ENCODE peak calls at places on chromosomes 1 and 21, in nine cellular contexts. U is DND-41, M is neural progenitor cell, V is mammary epithelial cell, T is IMR-90, C is GM23248, F is kidney, B is GM12878, E is neuronal stem cell. I is an unnamed sample.

GRCh38 chr1:66351474-66351873 is 182.5 kb upstream of the SGIP1 start:
- DNase-seq in U (no peak), M (no peak), V (no peak), T (peak; percentile 33), C (peak; percentile 73), F (no peak), B (no peak), E (no peak), I (no peak)

GRCh38 chr1:20280399-20280798 is 10.3 kb upstream of the VWA5B1 start:
- DNase-seq in U (no peak), M (no peak), V (no peak), T (no peak), C (no peak), F (no peak), B (no peak), E (no peak), I (peak; percentile 5)

GRCh38 chr21:27480841-27481261 is 514.0 kb upstream of the ADAMTS5 start:
- DNase-seq in U (peak; percentile 18), M (no peak), V (peak; percentile 93), T (peak; percentile 64), C (peak; percentile 68), F (no peak), B (no peak), E (no peak), I (no peak)

GRCh38 chr1:11524465-11525150 is 45.7 kb downstream of the DISP3 start:
- DNase-seq in U (no peak), M (no peak), V (no peak), T (no peak), C (no peak), F (no peak), B (no peak), E (no peak), I (no peak)

GRCh38 chr1:189205863-189206262 is 1271.8 kb downstream of the BRINP3 start:
- DNase-seq in U (no peak), M (no peak), V (no peak), T (peak; percentile 30), C (no peak), F (no peak), B (no peak), E (no peak), I (no peak)

GRCh38 chr1:44647896-44648295 is 26.4 kb downstream of the TMEM53 start:
- DNase-seq in U (no peak), M (no peak), V (no peak), T (no peak), C (no peak), F (no peak), B (no peak), E (no peak), I (no peak)

GRCh38 chr1:160519542-160520435 is 3.3 kb downstream of the SLAMF6 start:
- DNase-seq in U (peak; percentile 9), M (no peak), V (peak; percentile 39), T (no peak), C (no peak), F (no peak), B (peak; percentile 64), E (no peak), I (no peak)

GRCh38 chr1:34408011-34408410 is 231.3 kb downstream of the C1orf94 start:
- DNase-seq in U (no peak), M (no peak), V (no peak), T (no peak), C (peak; percentile 66), F (no peak), B (no peak), E (no peak), I (no peak)

GRCh38 chr1:69871412-69871811 is 303.7 kb downstream of the LRRC7 start:
- DNase-seq in U (no peak), M (no peak), V (no peak), T (no peak), C (no peak), F (no peak), B (no peak), E (no peak), I (no peak)

GRCh38 chr1:26357121-26357602 is 3.2 kb upstream of the CRYBG2 start:
- DNase-seq in U (no peak), M (no peak), V (peak; percentile 77), T (no peak), C (no peak), F (no peak), B (no peak), E (no peak), I (no peak)

GRCh38 chr1:7511381-7511780 is 259.7 kb upstream of the VAMP3 start:
- DNase-seq in U (no peak), M (no peak), V (no peak), T (no peak), C (no peak), F (peak; percentile 37), B (no peak), E (no peak), I (no peak)

GRCh38 chr1:209825591-209826433 is 2.0 kb upstream of the UTP25 start:
- DNase-seq in U (no peak), M (no peak), V (peak; percentile 100), T (no peak), C (no peak), F (no peak), B (no peak), E (no peak), I (no peak)

GRCh38 chr1:205922806-205923205 is 20.4 kb downstream of the SLC26A9 start:
- DNase-seq in U (no peak), M (no peak), V (no peak), T (no peak), C (no peak), F (no peak), B (no peak), E (no peak), I (no peak)

GRCh38 chr1:51990478-51990965 is at the start of gene RAB3B:
- DNase-seq in U (no peak), M (peak; percentile 93), V (peak; percentile 53), T (peak; percentile 64), C (peak; percentile 82), F (peak; percentile 83), B (no peak), E (peak; percentile 80), I (no peak)

GRCh38 chr21:34180826-34181359 is 107.5 kb downstream of the MRPS6 start:
- DNase-seq in U (no peak), M (peak; percentile 56), V (no peak), T (no peak), C (no peak), F (no peak), B (no peak), E (peak; percentile 59), I (no peak)

GRCh38 chr21:42525676-42526378 is 12.2 kb downstream of the SLC37A1 start:
- DNase-seq in U (no peak), M (no peak), V (no peak), T (no peak), C (no peak), F (no peak), B (no peak), E (no peak), I (no peak)

GRCh38 chr21:42527489-42528158 is 14.0 kb downstream of the SLC37A1 start:
- DNase-seq in U (peak; percentile 82), M (no peak), V (no peak), T (no peak), C (no peak), F (no peak), B (peak; percentile 80), E (no peak), I (no peak)

GRCh38 chr21:42525228-42525604 is 11.6 kb downstream of the SLC37A1 start:
- DNase-seq in U (no peak), M (peak; percentile 54), V (peak; percentile 43), T (peak; percentile 15), C (peak; percentile 16), F (no peak), B (no peak), E (no peak), I (no peak)

GRCh38 chr21:42527127-42527488 is 13.5 kb downstream of the SLC37A1 start:
- DNase-seq in U (no peak), M (no peak), V (no peak), T (no peak), C (no peak), F (peak; percentile 63), B (no peak), E (no peak), I (no peak)

DNA sequence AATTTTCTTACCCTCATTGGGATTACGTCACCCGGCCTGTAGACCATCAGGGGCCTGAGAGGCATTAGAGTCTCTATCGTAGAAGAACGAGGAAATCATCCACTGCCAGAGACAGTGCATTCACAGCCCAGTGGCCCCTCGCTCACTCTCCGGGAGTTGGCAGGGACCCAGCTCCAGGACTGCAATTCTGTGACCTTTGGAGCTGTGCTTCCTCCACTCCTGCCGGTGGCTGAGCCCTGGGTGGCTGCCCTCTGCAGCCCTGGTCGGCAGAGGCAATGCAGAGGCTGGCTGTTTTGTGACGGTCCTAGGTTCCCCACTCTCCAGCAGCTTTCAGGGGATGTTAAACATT is 12.7 kb downstream of the SLC37A1 start:
- DNase-seq in U (no peak), M (no peak), V (no peak), T (no peak), C (no peak), F (peak; percentile 77), B (no peak), E (no peak), I (no peak)
- H3K27ac ChIP-seq in U (no peak overlapping the region), M (no peak overlapping the region), V (no peak overlapping the region), T (no peak overlapping the region), C (no peak overlapping the region), F (no peak overlapping the region), B (peak overlapping the region; percentile 87), E (no peak overlapping the region), I (no peak overlapping the region)

DNA sequence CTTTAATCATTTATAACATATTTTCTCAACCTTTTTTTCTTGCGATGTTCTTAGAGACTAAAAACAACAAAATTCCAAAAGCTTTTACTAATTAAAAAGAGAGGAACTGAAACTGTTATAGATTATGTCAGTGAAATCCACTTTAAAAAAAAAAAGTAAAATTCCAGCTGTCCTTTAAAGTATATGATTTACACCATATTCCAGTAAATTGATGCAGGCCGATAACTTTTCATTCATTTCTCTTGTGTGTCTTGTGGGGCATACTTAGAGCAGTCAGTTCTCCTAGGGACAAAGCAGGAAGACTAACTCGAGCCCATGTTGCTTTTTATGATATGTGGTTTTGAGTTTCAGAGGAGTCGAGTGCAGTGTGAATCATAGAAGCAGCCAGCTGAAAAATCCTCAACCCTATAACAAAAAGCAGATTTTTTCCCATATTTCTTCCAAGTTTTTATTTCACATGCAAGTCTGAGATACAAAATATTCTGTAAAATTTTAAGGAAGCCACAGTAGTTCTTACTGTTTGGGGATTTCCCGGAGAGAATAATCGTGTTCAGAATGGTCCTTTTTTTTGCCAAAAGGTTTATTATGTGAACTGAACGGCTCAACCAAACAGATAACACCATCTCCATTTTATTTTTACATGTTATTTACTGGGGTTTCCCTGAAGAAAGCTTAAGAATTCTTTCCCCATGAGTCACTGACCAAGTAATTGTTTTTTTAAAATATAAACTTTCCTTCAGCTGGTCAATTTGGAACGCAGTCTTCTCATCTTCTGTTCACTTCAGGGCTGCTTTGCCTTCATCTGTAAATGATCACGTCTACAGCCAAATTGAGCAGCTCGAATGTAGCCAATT is 77.0 kb upstream of the C1orf105 start:
- DNase-seq in U (no peak), M (no peak), V (peak; percentile 61), T (peak; percentile 91), C (peak; percentile 90), F (no peak), B (no peak), E (no peak), I (peak; percentile 56)
- H3K9ac ChIP-seq in U (no peak overlapping the region), M (no peak overlapping the region), V (peak overlapping the region; percentile 35), T (peak overlapping the region; percentile 34), C (peak overlapping the region; percentile 79), F (no peak overlapping the region), B (peak overlapping the region; percentile 66), E (no peak overlapping the region), I (peak overlapping the region; percentile 74)

GRCh38 chr21:44089001-44089911 is 17.9 kb upstream of the PWP2 start:
- DNase-seq in U (no peak), M (no peak), V (no peak), T (no peak), C (no peak), F (peak; percentile 80), B (no peak), E (no peak), I (no peak)
- H3K36me3 ChIP-seq in U (peaks cover 85% of the 10 kb centered on the region), M (no peaks in the 10 kb centered on the region), V (peaks cover 33% of the 10 kb centered on the region), T (peaks cover 64% of the 10 kb centered on the region), C (peaks cover 16% of the 10 kb centered on the region), F (peaks cover 6% of the 10 kb centered on the region), B (peaks cover 15% of the 10 kb centered on the region), E (peaks cover 91% of the 10 kb centered on the region), I (peaks cover 18% of the 10 kb centered on the region)

GRCh38 chr1:82299680-82300079 is 498.9 kb downstream of the ADGRL2 start:
- DNase-seq in U (no peak), M (no peak), V (no peak), T (no peak), C (no peak), F (no peak), B (no peak), E (no peak), I (no peak)
- H3K27ac ChIP-seq in U (no peak overlapping the region), M (no peak overlapping the region), V (no peak overlapping the region), T (no peak overlapping the region), C (no peak overlapping the region), F (no peak overlapping the region), B (no peak overlapping the region), E (no peak overlapping the region), I (no peak overlapping the region)